ENCODE peak calls at places on chromosomes 1 and 21, in six cellular contexts. Z is neuronal stem cell; H is fibroblast of lung; L is endothelial cell; N is activated CD8-positive, alpha-beta memory T cell treated with anti-CD3 and anti-CD28 coated beads for 4 hours; T is RWPE1. E is an unnamed sample.

GRCh38 chr1:234893725-234894630 is 234.7 kb downstream of the TOMM20 start:
- DNase-seq in Z (no peak), H (peak), L (no peak), N (peak), T (peak), E (no peak)

GRCh38 chr1:101043776-101044175 is 18.2 kb upstream of the DPH5 start:
- DNase-seq in Z (no peak), H (peak), L (no peak), N (no peak), T (no peak), E (no peak)

GRCh38 chr21:45537746-45538291 is 4.4 kb downstream of the SLC19A1 start:
- DNase-seq in Z (no peak), H (no peak), L (no peak), N (no peak), T (no peak), E (peak)

GRCh38 chr1:226372885-226373284 is 35.0 kb downstream of the PARP1 start:
- DNase-seq in Z (no peak), H (no peak), L (no peak), N (no peak), T (no peak), E (no peak)

GRCh38 chr21:44522753-44523204 is 17.2 kb downstream of the KRTAP10-1 start:
- DNase-seq in Z (no peak), H (no peak), L (no peak), N (no peak), T (no peak), E (no peak)

GRCh38 chr1:89354210-89354609 is 9.6 kb upstream of the GBP6 start:
- DNase-seq in Z (no peak), H (no peak), L (no peak), N (no peak), T (no peak), E (no peak)

GRCh38 chr1:91795601-91796389 is 90.2 kb downstream of the TGFBR3 start:
- DNase-seq in Z (no peak), H (peak), L (no peak), N (no peak), T (no peak), E (no peak)

GRCh38 chr1:31991202-31991601 is 22.5 kb upstream of the KHDRBS1 start:
- DNase-seq in Z (no peak), H (no peak), L (no peak), N (no peak), T (no peak), E (no peak)

GRCh38 chr1:164932580-164932979 is 373.6 kb downstream of the PBX1 start:
- DNase-seq in Z (no peak), H (no peak), L (no peak), N (no peak), T (no peak), E (no peak)

GRCh38 chr1:24540906-24541710 is 14.8 kb upstream of the NCMAP start:
- DNase-seq in Z (no peak), H (peak), L (no peak), N (no peak), T (peak), E (no peak)

GRCh38 chr1:116256875-116257823 is 115.9 kb upstream of the ATP1A1 start:
- DNase-seq in Z (no peak), H (no peak), L (no peak), N (no peak), T (no peak), E (no peak)

GRCh38 chr1:90220496-90220895 is 225.6 kb downstream of the ZNF326 start:
- DNase-seq in Z (no peak), H (no peak), L (no peak), N (no peak), T (no peak), E (no peak)

GRCh38 chr1:72111662-72112061 is 170.7 kb downstream of the NEGR1 start:
- DNase-seq in Z (no peak), H (no peak), L (no peak), N (no peak), T (no peak), E (no peak)

GRCh38 chr1:53946252-53947171 is at the start of gene LRRC42:
- DNase-seq in Z (no peak), H (no peak), L (no peak), N (no peak), T (peak), E (no peak)

GRCh38 chr1:223242382-223242955 is 99.4 kb upstream of the TLR5 start:
- DNase-seq in Z (no peak), H (peak), L (no peak), N (no peak), T (no peak), E (no peak)

GRCh38 chr1:2532485-2533160 is 2.6 kb upstream of the HES5 start:
- DNase-seq in Z (no peak), H (no peak), L (no peak), N (no peak), T (no peak), E (no peak)

GRCh38 chr1:201742476-201742875 is 86.5 kb upstream of the IPO9 start:
- DNase-seq in Z (no peak), H (no peak), L (no peak), N (no peak), T (no peak), E (no peak)

GRCh38 chr1:77545970-77546369 is 136.5 kb downstream of the ZZZ3 start:
- DNase-seq in Z (no peak), H (peak), L (no peak), N (no peak), T (no peak), E (no peak)

GRCh38 chr1:26023826-26024225 is 2.3 kb downstream of the EXTL1 start:
- DNase-seq in Z (no peak), H (no peak), L (no peak), N (no peak), T (no peak), E (no peak)

GRCh38 chr1:59355361-59355760 is 58.5 kb downstream of the FGGY start:
- DNase-seq in Z (no peak), H (no peak), L (no peak), N (no peak), T (no peak), E (no peak)

GRCh38 chr1:165841582-165842362 is 14.4 kb downstream of the UCK2 start:
- DNase-seq in Z (no peak), H (peak), L (no peak), N (no peak), T (no peak), E (no peak)

GRCh38 chr1:174720618-174721017 is 272.9 kb downstream of the GPR52 start:
- DNase-seq in Z (no peak), H (no peak), L (no peak), N (no peak), T (no peak), E (no peak)

GRCh38 chr1:33428661-33429060 is 2.2 kb downstream of the PHC2 start:
- DNase-seq in Z (no peak), H (no peak), L (no peak), N (no peak), T (no peak), E (no peak)

GRCh38 chr1:45892068-45892785 is 88.8 kb downstream of the MAST2 start:
- DNase-seq in Z (no peak), H (peak), L (no peak), N (no peak), T (peak), E (no peak)

GRCh38 chr1:25619101-25619890 is 2.7 kb downstream of the MAN1C1 start:
- DNase-seq in Z (peak), H (no peak), L (peak), N (no peak), T (no peak), E (peak)

GRCh38 chr1:155136728-155137127 is 1.1 kb downstream of the SLC50A1 start:
- DNase-seq in Z (no peak), H (no peak), L (no peak), N (no peak), T (no peak), E (no peak)

GRCh38 chr1:37360011-37360410 is 114.4 kb upstream of the ZC3H12A start:
- DNase-seq in Z (no peak), H (no peak), L (no peak), N (no peak), T (no peak), E (no peak)

GRCh38 chr1:17875171-17875881 is 120.2 kb downstream of the ACTL8 start:
- DNase-seq in Z (no peak), H (peak), L (no peak), N (no peak), T (peak), E (no peak)

GRCh38 chr1:182624582-182624981 is 20.4 kb upstream of the RGS16 start:
- DNase-seq in Z (no peak), H (no peak), L (no peak), N (no peak), T (no peak), E (no peak)

GRCh38 chr1:228166170-228166936 is 749 bp downstream of the IBA57 start:
- DNase-seq in Z (peak), H (peak), L (peak), N (peak), T (peak), E (peak)

GRCh38 chr1:21924503-21925005 is 12.6 kb downstream of the HSPG2 start:
- DNase-seq in Z (no peak), H (no peak), L (no peak), N (no peak), T (no peak), E (no peak)

GRCh38 chr21:41800425-41801186 is 33.8 kb upstream of the RIPK4 start:
- DNase-seq in Z (no peak), H (no peak), L (no peak), N (no peak), T (no peak), E (no peak)

GRCh38 chr1:2134232-2134603 is 60.4 kb downstream of the FAAP20 start:
- DNase-seq in Z (no peak), H (no peak), L (no peak), N (no peak), T (no peak), E (no peak)

GRCh38 chr1:206698990-206699586 is 14.4 kb downstream of the MAPKAPK2 start:
- DNase-seq in Z (no peak), H (no peak), L (no peak), N (no peak), T (no peak), E (no peak)

GRCh38 chr1:48030696-48031365 is 33.6 kb upstream of the TRABD2B start:
- DNase-seq in Z (no peak), H (no peak), L (no peak), N (no peak), T (no peak), E (no peak)

GRCh38 chr1:11967028-11967547 is 13.2 kb upstream of the MFN2 start:
- DNase-seq in Z (peak), H (peak), L (peak), N (no peak), T (peak), E (peak)

GRCh38 chr1:244280859-244281258 is 170.8 kb downstream of the ADSS2 start:
- DNase-seq in Z (no peak), H (peak), L (no peak), N (no peak), T (no peak), E (no peak)